ENCODE peak calls at places on chromosomes 16 and 17, in eight cellular contexts. J, B, E, S, F, T, X and V are unnamed samples.
A peak's percentile ranks its signal among the peaks of the same experiment; 100 is the strongest.

GRCh38 chr17:64057701-64058263 is 37.3 kb upstream of the ICAM2 start:
- DNase-seq in J (peak; percentile 84), B (no peak), S (no peak), E (no peak), F (no peak), T (no peak), X (no peak), V (no peak)

GRCh38 chr17:48843172-48843900 is 12.5 kb downstream of the CALCOCO2 start:
- DNase-seq in J (no peak), E (no peak), S (no peak), B (peak; percentile 47), X (no peak), F (no peak), T (no peak), V (no peak)

GRCh38 chr17:35117984-35118383 is 1.7 kb downstream of the RAD51D start:
- DNase-seq in T (no peak), F (peak; percentile 34), S (no peak), X (no peak), B (no peak), J (peak; percentile 50), E (no peak), V (no peak)

GRCh38 chr17:58303981-58304734 is 23.4 kb upstream of the MPO start:
- DNase-seq in S (peak; percentile 35), F (peak; percentile 30), B (no peak), X (peak; percentile 67), J (peak; percentile 73), E (no peak), T (peak; percentile 46), V (no peak)

GRCh38 chr17:8753976-8754440 is 4.3 kb downstream of the SPDYE4 start:
- DNase-seq in B (no peak), X (peak; percentile 25), F (peak; percentile 40), E (no peak), S (no peak), J (peak; percentile 56), T (no peak), V (no peak)

GRCh38 chr16:87581867-87582220 is 20.5 kb upstream of the JPH3 start:
- DNase-seq in F (peak; percentile 63), S (no peak), B (no peak), T (no peak), J (peak; percentile 89), E (no peak), X (peak; percentile 94), V (no peak)

GRCh38 chr16:11224894-11225676 is 30.9 kb downstream of the SOCS1 start:
- DNase-seq in S (peak; percentile 42), X (no peak), F (no peak), J (no peak), E (no peak), T (no peak), B (no peak), V (no peak)

GRCh38 chr16:47643610-47644009 is 182.5 kb downstream of the PHKB start:
- DNase-seq in F (no peak), J (no peak), S (no peak), T (no peak), B (no peak), X (no peak), E (no peak), V (no peak)

GRCh38 chr17:50199651-50200446 is 1.6 kb downstream of the COL1A1 start:
- DNase-seq in F (peak; percentile 90), S (peak; percentile 55), J (peak; percentile 96), T (peak; percentile 86), X (peak; percentile 99), E (no peak), B (no peak), V (peak; percentile 86)

GRCh38 chr16:89478576-89479221 is 11.7 kb downstream of the ANKRD11 start:
- DNase-seq in F (peak; percentile 96), S (no peak), B (no peak), E (no peak), T (no peak), X (peak; percentile 80), J (peak; percentile 60), V (no peak)

GRCh38 chr16:85136213-85136704 is 24.0 kb upstream of the CIBAR2 start:
- DNase-seq in S (no peak), X (no peak), T (peak; percentile 49), F (no peak), E (peak; percentile 47), J (no peak), B (peak; percentile 33), V (no peak)

GRCh38 chr17:59859444-59860025 is 33.2 kb downstream of the TUBD1 start:
- DNase-seq in J (peak; percentile 85), F (peak; percentile 59), B (no peak), S (no peak), T (no peak), E (no peak), X (no peak), V (no peak)

GRCh38 chr17:30237296-30238002 is 2.0 kb upstream of the SLC6A4 start:
- DNase-seq in S (no peak), B (no peak), J (no peak), E (no peak), T (no peak), X (no peak), F (no peak), V (no peak)

GRCh38 chr17:33284022-33284421 is 9.1 kb downstream of the ASIC2 start:
- DNase-seq in X (peak; percentile 81), S (no peak), J (peak; percentile 81), E (no peak), B (no peak), T (no peak), F (peak; percentile 95), V (no peak)

GRCh38 chr16:81071816-81072215 is 5.2 kb downstream of the C16orf46 start:
- DNase-seq in X (peak; percentile 49), E (peak; percentile 41), B (no peak), J (peak; percentile 75), S (no peak), T (no peak), F (peak; percentile 90), V (no peak)

GRCh38 chr16:54817940-54818574 is 112.6 kb upstream of the IRX5 start:
- DNase-seq in T (no peak), S (no peak), E (no peak), B (no peak), J (no peak), X (no peak), F (no peak), V (no peak)

GRCh38 chr17:80832888-80833583 is 158.6 kb upstream of the CHMP6 start:
- DNase-seq in T (peak; percentile 77), B (peak; percentile 94), X (peak; percentile 96), S (peak; percentile 30), E (no peak), F (peak; percentile 96), J (peak; percentile 96), V (peak; percentile 67)
- TF ChIP-seq CTCF in T (no peak), B (peak; percentile 13), X (no peak), S (no peak), E (no peak), F (no peak), J (no peak), V (no peak)

DNA sequence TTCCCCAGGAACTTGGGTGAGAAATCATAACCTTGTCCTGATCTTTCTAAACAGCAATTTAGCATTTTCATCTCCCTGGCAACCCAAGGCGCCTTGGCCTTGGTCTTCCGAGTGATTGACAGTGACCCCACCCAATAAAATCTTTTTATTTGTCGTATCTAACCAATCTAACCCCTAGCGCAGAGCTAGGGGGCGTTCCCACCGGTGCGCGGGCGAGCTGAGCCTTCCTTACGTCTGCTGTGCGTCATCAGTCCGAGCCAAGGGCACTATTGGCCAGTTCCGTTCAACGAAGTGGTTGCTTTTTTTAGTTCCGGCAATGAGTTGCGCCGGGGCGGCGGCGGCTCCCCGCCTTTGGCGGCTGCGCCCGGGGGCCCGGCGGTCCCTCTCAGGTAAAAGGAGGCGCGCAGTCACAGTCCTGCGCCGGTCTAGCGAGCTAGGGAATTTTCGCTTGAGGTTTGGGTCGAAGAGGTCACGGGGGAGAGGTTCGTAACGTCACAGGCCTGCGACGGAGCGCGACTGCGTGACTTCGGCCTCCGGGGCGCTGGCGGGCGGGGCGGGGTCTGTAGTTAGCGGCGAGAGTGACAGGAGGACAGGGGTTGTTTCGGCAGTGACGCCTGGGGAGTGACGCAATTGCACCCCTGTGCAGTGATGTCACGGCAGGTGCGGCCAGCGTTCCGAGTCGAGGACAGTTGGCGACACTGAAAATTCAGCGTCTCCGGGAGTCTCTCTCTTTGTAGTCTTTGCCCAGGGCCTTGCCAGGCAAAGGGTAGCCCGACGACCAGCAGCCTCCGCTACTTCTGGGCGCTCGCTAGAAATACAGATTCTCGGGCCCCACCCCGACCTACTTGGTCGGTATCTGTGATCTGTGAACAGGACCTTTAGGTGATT is at the start of gene COQ7:
- DNase-seq in E (peak; percentile 98), F (peak; percentile 97), X (peak; percentile 99), B (peak; percentile 98), T (peak; percentile 96), S (peak; percentile 98), J (peak; percentile 98), V (peak; percentile 92)
- TF ChIP-seq CTCF in E (no peak), F (no peak), X (no peak), B (peak; percentile 27), T (no peak), S (no peak), J (no peak), V (peak; percentile 12)

GRCh38 chr17:2067048-2067452 is 12.1 kb downstream of the HIC1 start:
- DNase-seq in E (no peak), J (no peak), F (no peak), T (no peak), S (no peak), X (no peak), B (no peak), V (no peak)

GRCh38 chr17:2064147-2064489 is 9.2 kb downstream of the HIC1 start:
- DNase-seq in J (no peak), F (no peak), S (no peak), T (no peak), E (no peak), X (no peak), B (no peak), V (no peak)

GRCh38 chr17:2063306-2064146 is 8.6 kb downstream of the HIC1 start:
- DNase-seq in T (no peak), E (no peak), X (no peak), F (no peak), S (no peak), B (no peak), J (no peak), V (no peak)

GRCh38 chr17:2064511-2064910 is 9.6 kb downstream of the HIC1 start:
- DNase-seq in B (no peak), T (no peak), E (no peak), S (no peak), X (no peak), J (no peak), F (no peak), V (no peak)

GRCh38 chr17:2064980-2065785 is 10.3 kb downstream of the HIC1 start:
- DNase-seq in J (no peak), S (no peak), X (no peak), T (no peak), E (no peak), B (no peak), F (peak; percentile 42), V (no peak)
- TF ChIP-seq CTCF in J (peak; percentile 54), S (no peak), X (no peak), T (peak; percentile 12), E (no peak), B (no peak), F (peak; percentile 55), V (no peak)

DNA sequence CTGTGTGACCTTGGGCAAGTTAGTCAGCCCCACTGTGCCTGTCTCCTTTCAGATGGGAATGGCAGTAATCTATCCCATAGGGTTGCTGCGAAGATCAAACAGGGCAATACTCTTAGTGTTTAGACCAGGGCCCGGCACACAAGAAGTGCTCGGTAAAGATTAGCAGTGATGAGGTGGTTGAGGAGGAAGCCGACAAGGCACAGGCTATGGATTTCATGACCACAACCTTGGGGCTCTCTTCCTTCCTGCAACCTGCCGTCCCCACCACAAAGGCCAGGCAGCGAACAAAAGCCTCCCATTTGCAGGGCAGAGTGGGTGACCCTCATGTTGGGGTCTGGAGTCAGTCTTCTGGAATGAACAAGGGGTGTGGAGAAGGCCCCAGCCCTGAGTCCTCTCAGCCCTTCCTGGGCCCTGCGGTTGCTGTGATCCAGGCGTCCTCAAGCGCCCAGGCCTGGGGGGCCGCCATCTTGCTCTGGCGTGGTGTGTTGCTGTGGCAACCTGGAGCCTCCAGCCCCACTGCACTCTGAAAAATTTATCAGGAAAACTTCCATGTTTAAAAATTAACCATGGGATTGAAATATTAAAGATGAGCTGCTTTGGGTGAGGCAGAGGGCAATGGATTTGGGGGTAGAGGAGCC is 9.8 kb downstream of the ADAM11 start:
- DNase-seq in B (no peak), S (no peak), X (no peak), F (no peak), E (peak; percentile 38), J (no peak), T (no peak), V (no peak)
- TF ChIP-seq CTCF in B (no peak), S (no peak), X (no peak), F (no peak), E (no peak), J (no peak), T (no peak), V (no peak)